ENCODE peak calls at places on chromosomes 2 and 18, in six cellular contexts. One of them, this sample, is unnamed.
A peak's percentile ranks its signal among the peaks of the same experiment; 100 is the strongest.

GRCh38 chr2:151730242-151730975 is 3.9 kb downstream of the NEB start:
- DNase-seq in IMR-90: peak; percentile 8
- DNase-seq in fibroblast of lung: peak; percentile 71
- DNase-seq in suprapubic skin: no peak
- DNase-seq in PC-9: no peak
- DNase-seq in Panc1: no peak
- DNase-seq in this sample: no peak

GRCh38 chr2:172084734-172085459 is 410 bp upstream of the DLX1 start:
- DNase-seq in IMR-90: peak; percentile 96
- DNase-seq in fibroblast of lung: peak; percentile 91
- DNase-seq in suprapubic skin: no peak
- DNase-seq in PC-9: peak; percentile 71
- DNase-seq in Panc1: no peak
- DNase-seq in this sample: peak; percentile 93

GRCh38 chr2:31523871-31524492 is 56.8 kb downstream of the SRD5A2 start:
- DNase-seq in IMR-90: peak; percentile 52
- DNase-seq in fibroblast of lung: peak; percentile 25
- DNase-seq in suprapubic skin: no peak
- DNase-seq in PC-9: peak; percentile 42
- DNase-seq in Panc1: peak; percentile 33
- DNase-seq in this sample: no peak

GRCh38 chr2:206368933-206369569 is 74.3 kb upstream of the ADAM23 start:
- DNase-seq in IMR-90: no peak
- DNase-seq in fibroblast of lung: no peak
- DNase-seq in suprapubic skin: no peak
- DNase-seq in PC-9: no peak
- DNase-seq in Panc1: no peak
- DNase-seq in this sample: no peak

GRCh38 chr2:167471734-167472133 is 583.5 kb downstream of the XIRP2 start:
- DNase-seq in IMR-90: no peak
- DNase-seq in fibroblast of lung: no peak
- DNase-seq in suprapubic skin: no peak
- DNase-seq in PC-9: no peak
- DNase-seq in Panc1: no peak
- DNase-seq in this sample: no peak

GRCh38 chr18:35024965-35025364 is 16.2 kb upstream of the MAPRE2 start:
- DNase-seq in IMR-90: peak; percentile 89
- DNase-seq in fibroblast of lung: peak; percentile 89
- DNase-seq in suprapubic skin: peak; percentile 85
- DNase-seq in PC-9: no peak
- DNase-seq in Panc1: no peak
- DNase-seq in this sample: no peak

GRCh38 chr2:236679906-236680305 is 110.3 kb downstream of the ACKR3 start:
- DNase-seq in IMR-90: peak; percentile 40
- DNase-seq in fibroblast of lung: peak; percentile 69
- DNase-seq in suprapubic skin: no peak
- DNase-seq in PC-9: no peak
- DNase-seq in Panc1: no peak
- DNase-seq in this sample: no peak

GRCh38 chr2:225660262-225661091 is 261.0 kb downstream of the NYAP2 start:
- DNase-seq in IMR-90: peak; percentile 63
- DNase-seq in fibroblast of lung: peak; percentile 41
- DNase-seq in suprapubic skin: peak; percentile 75
- DNase-seq in PC-9: peak; percentile 54
- DNase-seq in Panc1: no peak
- DNase-seq in this sample: peak; percentile 65

GRCh38 chr18:67425724-67426123 is 90.8 kb downstream of the DSEL start:
- DNase-seq in IMR-90: peak; percentile 98
- DNase-seq in fibroblast of lung: peak; percentile 99
- DNase-seq in suprapubic skin: no peak
- DNase-seq in PC-9: peak; percentile 88
- DNase-seq in Panc1: peak; percentile 58
- DNase-seq in this sample: peak; percentile 38

GRCh38 chr2:226136739-226137138 is 662.9 kb downstream of the IRS1 start:
- DNase-seq in IMR-90: no peak
- DNase-seq in fibroblast of lung: peak; percentile 8
- DNase-seq in suprapubic skin: no peak
- DNase-seq in PC-9: no peak
- DNase-seq in Panc1: no peak
- DNase-seq in this sample: no peak

GRCh38 chr18:22108674-22109073 is 60.7 kb upstream of the GATA6 start:
- DNase-seq in IMR-90: no peak
- DNase-seq in fibroblast of lung: no peak
- DNase-seq in suprapubic skin: no peak
- DNase-seq in PC-9: peak; percentile 34
- DNase-seq in Panc1: no peak
- DNase-seq in this sample: no peak

GRCh38 chr2:238237441-238237840 is 2.4 kb downstream of the HES6 start:
- DNase-seq in IMR-90: no peak
- DNase-seq in fibroblast of lung: no peak
- DNase-seq in suprapubic skin: no peak
- DNase-seq in PC-9: no peak
- DNase-seq in Panc1: no peak
- DNase-seq in this sample: no peak

GRCh38 chr18:56124186-56124585 is 514.2 kb downstream of the TXNL1 start:
- DNase-seq in IMR-90: peak; percentile 90
- DNase-seq in fibroblast of lung: peak; percentile 96
- DNase-seq in suprapubic skin: no peak
- DNase-seq in PC-9: no peak
- DNase-seq in Panc1: no peak
- DNase-seq in this sample: no peak

GRCh38 chr2:28394997-28395333 is 2.3 kb downstream of the FOSL2 start:
- DNase-seq in IMR-90: no peak
- DNase-seq in fibroblast of lung: no peak
- DNase-seq in suprapubic skin: no peak
- DNase-seq in PC-9: no peak
- DNase-seq in Panc1: no peak
- DNase-seq in this sample: no peak

GRCh38 chr2:212863185-212863588 is 288.2 kb downstream of the IKZF2 start:
- DNase-seq in IMR-90: no peak
- DNase-seq in fibroblast of lung: peak; percentile 11
- DNase-seq in suprapubic skin: no peak
- DNase-seq in PC-9: peak; percentile 48
- DNase-seq in Panc1: no peak
- DNase-seq in this sample: no peak

GRCh38 chr18:11497585-11497984 is 111.8 kb upstream of the SLC35G4 start:
- DNase-seq in IMR-90: peak; percentile 49
- DNase-seq in fibroblast of lung: peak; percentile 15
- DNase-seq in suprapubic skin: no peak
- DNase-seq in PC-9: no peak
- DNase-seq in Panc1: no peak
- DNase-seq in this sample: no peak

GRCh38 chr2:219562049-219563020 is 9.0 kb downstream of the OBSL1 start:
- DNase-seq in IMR-90: no peak
- DNase-seq in fibroblast of lung: no peak
- DNase-seq in suprapubic skin: peak; percentile 57
- DNase-seq in PC-9: no peak
- DNase-seq in Panc1: no peak
- DNase-seq in this sample: no peak

GRCh38 chr2:8821276-8822217 is 15.9 kb downstream of the KIDINS220 start:
- DNase-seq in IMR-90: peak; percentile 56
- DNase-seq in fibroblast of lung: peak; percentile 40
- DNase-seq in suprapubic skin: peak; percentile 65
- DNase-seq in PC-9: no peak
- DNase-seq in Panc1: no peak
- DNase-seq in this sample: no peak

GRCh38 chr2:197378494-197378972 is 56.3 kb downstream of the SF3B1 start:
- DNase-seq in IMR-90: peak; percentile 44
- DNase-seq in fibroblast of lung: peak; percentile 34
- DNase-seq in suprapubic skin: no peak
- DNase-seq in PC-9: no peak
- DNase-seq in Panc1: peak; percentile 22
- DNase-seq in this sample: no peak

GRCh38 chr2:121949271-121949670 is 193.8 kb downstream of the TSN start:
- DNase-seq in IMR-90: no peak
- DNase-seq in fibroblast of lung: no peak
- DNase-seq in suprapubic skin: no peak
- DNase-seq in PC-9: no peak
- DNase-seq in Panc1: no peak
- DNase-seq in this sample: no peak

GRCh38 chr2:191950132-191950885 is 103.4 kb upstream of the CAVIN2 start:
- DNase-seq in IMR-90: peak; percentile 73
- DNase-seq in fibroblast of lung: peak; percentile 68
- DNase-seq in suprapubic skin: no peak
- DNase-seq in PC-9: no peak
- DNase-seq in Panc1: no peak
- DNase-seq in this sample: no peak

GRCh38 chr2:62423235-62423634 is 82.8 kb downstream of the TMEM17 start:
- DNase-seq in IMR-90: peak; percentile 8
- DNase-seq in fibroblast of lung: no peak
- DNase-seq in suprapubic skin: no peak
- DNase-seq in PC-9: no peak
- DNase-seq in Panc1: no peak
- DNase-seq in this sample: no peak

GRCh38 chr18:25827961-25828561 is 262.4 kb downstream of the SS18 start:
- DNase-seq in IMR-90: peak; percentile 45
- DNase-seq in fibroblast of lung: peak; percentile 77
- DNase-seq in suprapubic skin: no peak
- DNase-seq in PC-9: no peak
- DNase-seq in Panc1: no peak
- DNase-seq in this sample: no peak

GRCh38 chr2:207528980-207529329 is 807 bp upstream of the CREB1 start:
- DNase-seq in IMR-90: no peak
- DNase-seq in fibroblast of lung: peak; percentile 44
- DNase-seq in suprapubic skin: no peak
- DNase-seq in PC-9: no peak
- DNase-seq in Panc1: no peak
- DNase-seq in this sample: no peak

GRCh38 chr18:36176177-36176584 is 11.1 kb upstream of the MOCOS start:
- DNase-seq in IMR-90: no peak
- DNase-seq in fibroblast of lung: peak; percentile 43
- DNase-seq in suprapubic skin: no peak
- DNase-seq in PC-9: no peak
- DNase-seq in Panc1: no peak
- DNase-seq in this sample: no peak

GRCh38 chr2:218717262-218717661 is 6.6 kb downstream of the TTLL4 start:
- DNase-seq in IMR-90: peak; percentile 51
- DNase-seq in fibroblast of lung: peak; percentile 45
- DNase-seq in suprapubic skin: no peak
- DNase-seq in PC-9: peak; percentile 81
- DNase-seq in Panc1: no peak
- DNase-seq in this sample: no peak

GRCh38 chr2:112692496-112692911 is 28.3 kb upstream of the NT5DC4 start:
- DNase-seq in IMR-90: peak; percentile 98
- DNase-seq in fibroblast of lung: peak; percentile 93
- DNase-seq in suprapubic skin: peak; percentile 76
- DNase-seq in PC-9: peak; percentile 96
- DNase-seq in Panc1: peak; percentile 90
- DNase-seq in this sample: peak; percentile 94

GRCh38 chr2:57880446-57880845 is 166.2 kb upstream of the VRK2 start:
- DNase-seq in IMR-90: no peak
- DNase-seq in fibroblast of lung: no peak
- DNase-seq in suprapubic skin: no peak
- DNase-seq in PC-9: no peak
- DNase-seq in Panc1: no peak
- DNase-seq in this sample: no peak

GRCh38 chr2:162038676-162039075 is 35.3 kb downstream of the DPP4 start:
- DNase-seq in IMR-90: no peak
- DNase-seq in fibroblast of lung: no peak
- DNase-seq in suprapubic skin: no peak
- DNase-seq in PC-9: no peak
- DNase-seq in Panc1: no peak
- DNase-seq in this sample: no peak
- TF ChIP-seq CTCF in IMR-90: no peak
- TF ChIP-seq CTCF in fibroblast of lung: no peak
- TF ChIP-seq CTCF in suprapubic skin: no peak
- TF ChIP-seq CTCF in PC-9: no peak
- TF ChIP-seq CTCF in Panc1: no peak
- TF ChIP-seq CTCF in this sample: no peak

GRCh38 chr2:101706819-101707177 is 9.3 kb downstream of the MAP4K4 start:
- DNase-seq in IMR-90: no peak
- DNase-seq in fibroblast of lung: no peak
- DNase-seq in suprapubic skin: no peak
- DNase-seq in PC-9: no peak
- DNase-seq in Panc1: no peak
- DNase-seq in this sample: no peak

GRCh38 chr2:101699939-101700442 is 2.5 kb downstream of the MAP4K4 start:
- DNase-seq in IMR-90: peak; percentile 27
- DNase-seq in fibroblast of lung: peak; percentile 41
- DNase-seq in suprapubic skin: no peak
- DNase-seq in PC-9: peak; percentile 47
- DNase-seq in Panc1: no peak
- DNase-seq in this sample: no peak

GRCh38 chr2:101706121-101706818 is 8.8 kb downstream of the MAP4K4 start:
- DNase-seq in IMR-90: no peak
- DNase-seq in fibroblast of lung: no peak
- DNase-seq in suprapubic skin: no peak
- DNase-seq in PC-9: no peak
- DNase-seq in Panc1: no peak
- DNase-seq in this sample: no peak

GRCh38 chr2:101704046-101704466 is 6.5 kb downstream of the MAP4K4 start:
- DNase-seq in IMR-90: peak; percentile 77
- DNase-seq in fibroblast of lung: peak; percentile 81
- DNase-seq in suprapubic skin: peak; percentile 75
- DNase-seq in PC-9: no peak
- DNase-seq in Panc1: no peak
- DNase-seq in this sample: no peak

GRCh38 chr2:101704816-101705565 is 7.5 kb downstream of the MAP4K4 start:
- DNase-seq in IMR-90: peak; percentile 26
- DNase-seq in fibroblast of lung: peak; percentile 50
- DNase-seq in suprapubic skin: no peak
- DNase-seq in PC-9: no peak
- DNase-seq in Panc1: no peak
- DNase-seq in this sample: no peak
- H3K4me1 ChIP-seq in IMR-90: peaks cover 20% of the 10 kb centered on the region
- H3K4me1 ChIP-seq in fibroblast of lung: peaks cover 11% of the 10 kb centered on the region
- H3K4me1 ChIP-seq in suprapubic skin: peaks cover 48% of the 10 kb centered on the region
- H3K4me1 ChIP-seq in PC-9: peaks cover 64% of the 10 kb centered on the region
- H3K4me1 ChIP-seq in Panc1: peaks cover 5% of the 10 kb centered on the region
- H3K4me1 ChIP-seq in this sample: peaks cover 65% of the 10 kb centered on the region

GRCh38 chr2:240707046-240707756 is 15.5 kb downstream of the AQP12A start:
- DNase-seq in IMR-90: no peak
- DNase-seq in fibroblast of lung: no peak
- DNase-seq in suprapubic skin: no peak
- DNase-seq in PC-9: no peak
- DNase-seq in Panc1: no peak
- DNase-seq in this sample: no peak
- TF ChIP-seq CTCF in IMR-90: no peak
- TF ChIP-seq CTCF in fibroblast of lung: no peak
- TF ChIP-seq CTCF in suprapubic skin: no peak
- TF ChIP-seq CTCF in PC-9: no peak
- TF ChIP-seq CTCF in Panc1: no peak
- TF ChIP-seq CTCF in this sample: no peak

DNA sequence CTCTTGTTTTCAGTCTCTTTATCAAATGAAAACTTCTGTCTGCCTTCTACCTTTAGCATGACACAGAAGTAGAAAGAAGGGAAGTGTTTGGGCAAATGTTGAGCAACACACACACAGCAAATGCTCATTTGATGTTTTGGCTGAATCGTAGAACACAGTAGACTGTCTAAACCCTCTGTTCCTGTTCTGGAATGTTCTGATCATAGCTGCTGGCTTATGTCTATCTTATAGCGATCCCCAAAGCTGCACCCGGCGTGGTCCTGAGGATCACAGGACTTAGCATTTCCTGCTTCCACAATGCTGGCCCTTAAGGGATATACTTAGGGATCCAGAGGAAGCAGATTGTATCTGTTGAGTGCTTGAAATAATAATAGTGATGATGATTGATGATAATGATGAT is 15.2 kb downstream of the GNLY start:
- DNase-seq in IMR-90: no peak
- DNase-seq in fibroblast of lung: no peak
- DNase-seq in suprapubic skin: peak; percentile 65
- DNase-seq in PC-9: no peak
- DNase-seq in Panc1: no peak
- DNase-seq in this sample: no peak
- H3K4me1 ChIP-seq in IMR-90: peaks cover 16% of the 10 kb centered on the region
- H3K4me1 ChIP-seq in fibroblast of lung: peaks cover 13% of the 10 kb centered on the region
- H3K4me1 ChIP-seq in suprapubic skin: peaks cover 88% of the 10 kb centered on the region
- H3K4me1 ChIP-seq in PC-9: peaks cover 37% of the 10 kb centered on the region
- H3K4me1 ChIP-seq in Panc1: no peaks in the 10 kb centered on the region
- H3K4me1 ChIP-seq in this sample: peaks cover 18% of the 10 kb centered on the region

GRCh38 chr2:70113396-70114100 is 26.3 kb downstream of the PCBP1 start:
- DNase-seq in IMR-90: no peak
- DNase-seq in fibroblast of lung: no peak
- DNase-seq in suprapubic skin: no peak
- DNase-seq in PC-9: no peak
- DNase-seq in Panc1: no peak
- DNase-seq in this sample: no peak
- TF ChIP-seq CTCF in IMR-90: no peak
- TF ChIP-seq CTCF in fibroblast of lung: no peak
- TF ChIP-seq CTCF in suprapubic skin: no peak
- TF ChIP-seq CTCF in PC-9: no peak
- TF ChIP-seq CTCF in Panc1: no peak
- TF ChIP-seq CTCF in this sample: no peak

This sample was measured in RWPE2.